ENCODE peak calls at places on chromosomes 6 and 20, in six cellular contexts. A is iris pigment epithelial cell, P is left ventricle myocardium inferior, C is foreskin keratinocyte, Q is NCI-H226, S is body of pancreas. V is an unnamed sample.

GRCh38 chr6:24901698-24902328 is 33.9 kb downstream of the RIPOR2 start:
- DNase-seq in Q (no peak), C (no peak), P (no peak), S (no peak), A (no peak), V (no peak)

GRCh38 chr6:112029045-112029822 is 24.7 kb upstream of the CCN6 start:
- DNase-seq in C (no peak), P (peak), S (peak), A (peak), Q (no peak), V (peak)

GRCh38 chr6:32942555-32942954 is 1.7 kb upstream of the HLA-DMB start:
- DNase-seq in P (no peak), Q (no peak), S (no peak), A (no peak), C (no peak), V (no peak)

GRCh38 chr6:44064089-44064947 is 62.9 kb downstream of the MRPL14 start:
- DNase-seq in Q (peak), C (peak), P (peak), A (peak), S (peak), V (no peak)

GRCh38 chr6:75546401-75546800 is 52.8 kb upstream of the FILIP1 start:
- DNase-seq in S (no peak), P (no peak), C (no peak), Q (peak), A (peak), V (no peak)

GRCh38 chr6:118542184-118542952 is 5.7 kb upstream of the PLN start:
- DNase-seq in P (no peak), S (no peak), A (peak), Q (peak), C (peak), V (no peak)

GRCh38 chr20:9117548-9117947 is 48.7 kb downstream of the PLCB4 start:
- DNase-seq in A (no peak), C (no peak), S (no peak), Q (no peak), P (no peak), V (no peak)

GRCh38 chr6:64996301-64996700 is 710.7 kb downstream of the EYS start:
- DNase-seq in S (no peak), P (no peak), C (no peak), Q (no peak), A (no peak), V (no peak)

GRCh38 chr6:31878222-31878621 is 575 bp downstream of the SLC44A4 start:
- DNase-seq in P (no peak), Q (no peak), S (no peak), C (no peak), A (no peak), V (no peak)

GRCh38 chr6:15265787-15266186 is 19.9 kb downstream of the JARID2 start:
- DNase-seq in A (no peak), S (no peak), Q (no peak), C (no peak), P (no peak), V (no peak)

GRCh38 chr6:52909131-52909530 is 367 bp downstream of the GSTA3 start:
- DNase-seq in P (no peak), A (no peak), C (no peak), Q (no peak), S (no peak), V (no peak)

V was measured in B cell.